ENCODE peak calls at places on chromosomes 2 and 18, in four cellular contexts. One of them, this sample, is unnamed.

GRCh38 chr18:21100141-21100540 is 11.5 kb downstream of the ROCK1 start:
- DNase-seq in HepG2: no peak
- DNase-seq in GM12878: no peak
- DNase-seq in K562: no peak
- DNase-seq in this sample: no peak

GRCh38 chr18:36015629-36016028 is 43.1 kb downstream of the RMP24 start:
- DNase-seq in HepG2: no peak
- DNase-seq in GM12878: peak; percentile 66
- DNase-seq in K562: no peak
- DNase-seq in this sample: no peak

GRCh38 chr2:28224648-28225471 is 167.8 kb upstream of the FOSL2 start:
- DNase-seq in HepG2: no peak
- DNase-seq in GM12878: no peak
- DNase-seq in K562: no peak
- DNase-seq in this sample: no peak

GRCh38 chr2:172273910-172274571 is 153.3 kb upstream of the ITGA6 start:
- DNase-seq in HepG2: no peak
- DNase-seq in GM12878: no peak
- DNase-seq in K562: no peak
- DNase-seq in this sample: no peak

GRCh38 chr2:230694241-230694640 is 18.4 kb upstream of the CAB39 start:
- DNase-seq in HepG2: no peak
- DNase-seq in GM12878: no peak
- DNase-seq in K562: no peak
- DNase-seq in this sample: no peak

GRCh38 chr18:79422022-79422782 is 26.5 kb downstream of the NFATC1 start:
- DNase-seq in HepG2: no peak
- DNase-seq in GM12878: no peak
- DNase-seq in K562: no peak
- DNase-seq in this sample: no peak

GRCh38 chr2:46299365-46300263 is 2.4 kb downstream of the EPAS1 start:
- DNase-seq in HepG2: peak; percentile 58
- DNase-seq in GM12878: no peak
- DNase-seq in K562: peak; percentile 45
- DNase-seq in this sample: peak; percentile 57

GRCh38 chr2:10868465-10869314 is 43.0 kb upstream of the KCNF1 start:
- DNase-seq in HepG2: no peak
- DNase-seq in GM12878: no peak
- DNase-seq in K562: no peak
- DNase-seq in this sample: no peak

GRCh38 chr2:218997730-218998129 is 4.5 kb upstream of the CRYBA2 start:
- DNase-seq in HepG2: no peak
- DNase-seq in GM12878: no peak
- DNase-seq in K562: peak; percentile 33
- DNase-seq in this sample: no peak

GRCh38 chr2:233453916-233454315 is 99.6 kb downstream of the DGKD start:
- DNase-seq in HepG2: no peak
- DNase-seq in GM12878: no peak
- DNase-seq in K562: no peak
- DNase-seq in this sample: no peak

GRCh38 chr2:16908671-16909070 is 243.0 kb upstream of the CYRIA start:
- DNase-seq in HepG2: no peak
- DNase-seq in GM12878: no peak
- DNase-seq in K562: no peak
- DNase-seq in this sample: no peak

GRCh38 chr2:128646691-128647090 is 328.0 kb upstream of the HS6ST1 start:
- DNase-seq in HepG2: no peak
- DNase-seq in GM12878: no peak
- DNase-seq in K562: no peak
- DNase-seq in this sample: no peak

GRCh38 chr2:224941958-224942357 is 100.3 kb downstream of the DOCK10 start:
- DNase-seq in HepG2: no peak
- DNase-seq in GM12878: no peak
- DNase-seq in K562: no peak
- DNase-seq in this sample: no peak

GRCh38 chr2:190404487-190404886 is 3.7 kb upstream of the MFSD6 start:
- DNase-seq in HepG2: no peak
- DNase-seq in GM12878: no peak
- DNase-seq in K562: peak; percentile 65
- DNase-seq in this sample: no peak

GRCh38 chr2:110858993-110859770 is 126.8 kb downstream of the ACOXL start:
- DNase-seq in HepG2: no peak
- DNase-seq in GM12878: no peak
- DNase-seq in K562: no peak
- DNase-seq in this sample: no peak

GRCh38 chr2:60717691-60718090 is 38.4 kb upstream of the PAPOLG start:
- DNase-seq in HepG2: peak; percentile 24
- DNase-seq in GM12878: no peak
- DNase-seq in K562: no peak
- DNase-seq in this sample: no peak

GRCh38 chr2:9149388-9149660 is 57.3 kb upstream of the ASAP2 start:
- DNase-seq in HepG2: no peak
- DNase-seq in GM12878: no peak
- DNase-seq in K562: no peak
- DNase-seq in this sample: no peak

GRCh38 chr2:129711816-129712420 is 267.5 kb upstream of the RAB6C start:
- DNase-seq in HepG2: no peak
- DNase-seq in GM12878: no peak
- DNase-seq in K562: no peak
- DNase-seq in this sample: peak; percentile 2

GRCh38 chr2:199833525-199833924 is 17.5 kb downstream of the FTCDNL1 start:
- DNase-seq in HepG2: no peak
- DNase-seq in GM12878: no peak
- DNase-seq in K562: no peak
- DNase-seq in this sample: no peak

GRCh38 chr2:69618362-69618761 is 25.2 kb downstream of the AAK1 start:
- DNase-seq in HepG2: no peak
- DNase-seq in GM12878: no peak
- DNase-seq in K562: no peak
- DNase-seq in this sample: no peak

GRCh38 chr2:37783545-37783944 is 112.1 kb upstream of the CDC42EP3 start:
- DNase-seq in HepG2: no peak
- DNase-seq in GM12878: no peak
- DNase-seq in K562: no peak
- DNase-seq in this sample: no peak

GRCh38 chr2:189553689-189554088 is 26.9 kb downstream of the SLC40A1 start:
- DNase-seq in HepG2: peak; percentile 72
- DNase-seq in GM12878: no peak
- DNase-seq in K562: no peak
- DNase-seq in this sample: no peak

GRCh38 chr2:208939852-208940251 is 484.0 kb upstream of the MAP2 start:
- DNase-seq in HepG2: no peak
- DNase-seq in GM12878: no peak
- DNase-seq in K562: no peak
- DNase-seq in this sample: no peak

GRCh38 chr2:121598087-121598486 is 51.2 kb downstream of the CLASP1 start:
- DNase-seq in HepG2: peak; percentile 89
- DNase-seq in GM12878: no peak
- DNase-seq in K562: no peak
- DNase-seq in this sample: no peak

GRCh38 chr2:219514196-219514761 is at the start of gene ASIC4:
- DNase-seq in HepG2: no peak
- DNase-seq in GM12878: no peak
- DNase-seq in K562: peak; percentile 86
- DNase-seq in this sample: no peak

GRCh38 chr18:60007641-60008040 is 107.8 kb downstream of the PMAIP1 start:
- DNase-seq in HepG2: no peak
- DNase-seq in GM12878: no peak
- DNase-seq in K562: no peak
- DNase-seq in this sample: no peak

GRCh38 chr2:161796192-161796591 is 172.0 kb downstream of the SLC4A10 start:
- DNase-seq in HepG2: peak; percentile 45
- DNase-seq in GM12878: no peak
- DNase-seq in K562: no peak
- DNase-seq in this sample: no peak

GRCh38 chr2:225400060-225400511 is 576 bp downstream of the NYAP2 start:
- DNase-seq in HepG2: peak; percentile 9
- DNase-seq in GM12878: no peak
- DNase-seq in K562: no peak
- DNase-seq in this sample: peak; percentile 11

GRCh38 chr2:20476950-20477349 is 30.1 kb downstream of the RHOB start:
- DNase-seq in HepG2: no peak
- DNase-seq in GM12878: no peak
- DNase-seq in K562: no peak
- DNase-seq in this sample: no peak

GRCh38 chr2:236568068-236568921 is 1.3 kb upstream of the ACKR3 start:
- DNase-seq in HepG2: no peak
- DNase-seq in GM12878: no peak
- DNase-seq in K562: no peak
- DNase-seq in this sample: no peak

GRCh38 chr2:127201452-127201851 is 18.6 kb downstream of the CYP27C1 start:
- DNase-seq in HepG2: no peak
- DNase-seq in GM12878: no peak
- DNase-seq in K562: no peak
- DNase-seq in this sample: no peak

GRCh38 chr2:47177042-47177565 is 22.0 kb upstream of the STPG4 start:
- DNase-seq in HepG2: no peak
- DNase-seq in GM12878: no peak
- DNase-seq in K562: peak; percentile 33
- DNase-seq in this sample: no peak

DNA sequence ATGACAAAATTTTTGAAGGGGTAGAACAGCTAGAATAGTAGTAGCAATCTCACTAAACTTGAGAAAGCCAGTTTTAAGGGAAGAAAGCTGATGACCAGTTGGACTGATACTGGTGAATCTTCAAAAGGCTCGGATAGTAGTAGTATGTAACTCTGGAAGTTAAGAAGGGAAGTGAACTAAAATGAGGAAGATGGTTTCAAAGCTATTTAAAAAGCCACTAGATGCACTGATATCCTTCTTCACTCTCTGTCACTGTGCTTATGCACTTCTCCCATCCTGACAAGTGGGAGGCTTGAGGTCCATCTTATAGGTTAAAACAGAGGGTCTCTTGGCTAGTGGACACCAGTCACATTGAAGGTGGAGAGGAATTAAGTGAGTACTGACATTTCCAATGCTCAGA is 141.1 kb downstream of the NCOA1 start:
- DNase-seq in HepG2: no peak
- DNase-seq in GM12878: no peak
- DNase-seq in K562: no peak
- DNase-seq in this sample: no peak
- TF ChIP-seq BHLHE40 in HepG2: no peak
- TF ChIP-seq BHLHE40 in GM12878: no peak
- TF ChIP-seq BHLHE40 in K562: no peak
- TF ChIP-seq BHLHE40 in this sample: no peak

DNA sequence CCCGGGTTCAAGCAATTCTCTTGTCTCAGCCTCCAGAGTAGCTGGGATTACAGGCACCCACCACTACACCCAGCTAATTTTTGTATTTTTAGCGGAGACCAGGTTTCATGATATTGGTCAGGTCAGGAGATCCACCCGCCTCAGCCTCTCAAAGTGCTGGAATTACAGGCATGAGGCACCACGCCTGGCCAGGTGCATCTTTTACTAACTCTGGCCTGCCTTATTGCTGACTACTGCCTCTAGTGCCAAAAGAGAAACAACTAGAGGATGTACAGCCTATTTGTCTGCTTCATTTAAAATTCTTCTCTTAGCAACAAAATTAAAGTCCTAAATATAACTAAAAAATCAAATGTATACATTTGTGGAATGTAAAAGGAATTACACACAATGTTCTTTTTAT is 115.4 kb downstream of the BMPR2 start:
- DNase-seq in HepG2: peak; percentile 15
- DNase-seq in GM12878: no peak
- DNase-seq in K562: no peak
- DNase-seq in this sample: no peak
- TF ChIP-seq FOXM1 in HepG2: no peak
- TF ChIP-seq FOXM1 in GM12878: no peak
- TF ChIP-seq FOXM1 in K562: no peak
- TF ChIP-seq FOXM1 in this sample: no peak

GRCh38 chr2:96872591-96873349 is 2.9 kb upstream of the SEMA4C start:
- DNase-seq in HepG2: no peak
- DNase-seq in GM12878: no peak
- DNase-seq in K562: peak; percentile 43
- DNase-seq in this sample: no peak

GRCh38 chr2:96874099-96874831 is 4.4 kb upstream of the SEMA4C start:
- DNase-seq in HepG2: no peak
- DNase-seq in GM12878: peak; percentile 76
- DNase-seq in K562: peak; percentile 38
- DNase-seq in this sample: no peak

GRCh38 chr2:96876036-96876810 is 6.3 kb upstream of the SEMA4C start:
- DNase-seq in HepG2: no peak
- DNase-seq in GM12878: no peak
- DNase-seq in K562: peak; percentile 37
- DNase-seq in this sample: no peak

GRCh38 chr2:96875498-96876035 is 5.7 kb upstream of the SEMA4C start:
- DNase-seq in HepG2: peak; percentile 27
- DNase-seq in GM12878: no peak
- DNase-seq in K562: no peak
- DNase-seq in this sample: peak; percentile 33

DNA sequence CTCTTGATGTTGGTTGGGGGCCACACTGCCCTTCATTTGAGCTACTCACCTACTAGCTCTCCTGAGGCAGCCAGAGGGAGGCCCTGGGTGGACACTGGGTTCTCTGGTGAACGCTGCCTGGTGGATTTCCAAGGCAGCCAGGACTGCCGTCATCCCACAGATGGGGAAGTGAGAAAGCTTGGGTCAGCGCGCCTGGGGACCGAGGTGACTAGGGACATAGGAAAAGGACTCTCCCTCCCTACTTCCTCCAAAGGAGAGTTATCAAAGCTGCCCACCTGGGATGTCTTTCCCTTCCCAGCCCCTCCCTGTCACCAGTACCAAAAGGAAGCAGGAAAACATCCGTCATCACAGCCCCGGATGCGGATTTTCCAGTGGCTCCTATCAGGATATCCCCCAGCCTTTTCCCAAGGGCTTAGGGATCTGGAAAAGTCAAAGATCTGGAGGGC is 3.8 kb upstream of the SEMA4C start:
- DNase-seq in HepG2: no peak
- DNase-seq in GM12878: no peak
- DNase-seq in K562: peak; percentile 43
- DNase-seq in this sample: no peak
- TF ChIP-seq TARDBP in HepG2: no peak
- TF ChIP-seq TARDBP in GM12878: no peak
- TF ChIP-seq TARDBP in K562: no peak
- TF ChIP-seq TARDBP in this sample: no peak

DNA sequence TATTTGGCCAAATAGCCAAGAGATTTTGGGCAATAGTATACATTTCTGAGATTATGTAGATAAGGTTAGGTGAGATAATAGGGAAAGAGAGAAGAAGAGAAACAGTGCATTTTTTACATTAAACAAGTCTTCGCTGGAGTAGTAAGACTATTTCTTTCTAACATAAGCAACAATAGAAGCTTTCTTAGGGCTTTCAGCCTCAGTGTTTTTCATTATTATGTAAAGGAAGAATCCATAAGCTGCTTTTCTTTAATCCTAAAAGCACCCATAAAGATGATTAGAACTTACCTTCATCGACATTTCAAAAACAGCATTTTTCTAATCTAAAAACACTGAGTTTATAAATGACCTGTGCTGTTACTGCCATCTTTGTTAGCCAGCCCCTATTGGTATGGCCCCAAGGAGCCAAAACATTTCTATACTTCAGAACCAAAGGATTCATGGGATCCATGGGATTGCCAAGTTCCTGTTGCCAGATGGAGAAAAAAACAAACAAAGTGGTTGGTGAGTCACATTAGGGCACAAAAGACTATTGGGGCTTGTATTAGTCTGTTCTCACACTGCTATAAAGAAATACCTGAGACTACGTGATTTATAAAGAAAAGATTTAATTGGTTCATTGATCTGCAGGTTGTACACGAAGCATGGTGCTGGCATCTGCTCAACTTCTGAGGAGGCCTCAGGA is 88.2 kb downstream of the SCG2 start:
- DNase-seq in HepG2: no peak
- DNase-seq in GM12878: no peak
- DNase-seq in K562: no peak
- DNase-seq in this sample: no peak
- TF ChIP-seq BHLHE40 in HepG2: no peak
- TF ChIP-seq BHLHE40 in GM12878: no peak
- TF ChIP-seq BHLHE40 in K562: no peak
- TF ChIP-seq BHLHE40 in this sample: no peak